ENCODE peak calls at places on chromosomes 6 and 20, in nine cellular contexts. X, F, R, O, K, U, N, A and D are unnamed samples.

GRCh38 chr20:9051508-9051907 is 17.4 kb upstream of the PLCB4 start:
- DNase-seq in X (no peak), R (no peak), K (peak; percentile 93), U (no peak), O (no peak), F (peak; percentile 86), A (peak; percentile 5), N (no peak), D (no peak)

GRCh38 chr20:3812975-3813599 is 7.3 kb upstream of the AP5S1 start:
- DNase-seq in N (no peak), K (no peak), U (no peak), O (no peak), X (no peak), F (peak; percentile 59), A (no peak), R (no peak), D (no peak)

GRCh38 chr6:34104628-34105027 is 41.3 kb downstream of the GRM4 start:
- DNase-seq in N (no peak), X (no peak), F (no peak), O (no peak), U (no peak), K (no peak), R (no peak), A (no peak), D (no peak)

GRCh38 chr6:111842891-111843290 is 30.4 kb downstream of the FYN start:
- DNase-seq in K (no peak), R (no peak), O (no peak), N (no peak), U (no peak), X (no peak), F (no peak), A (no peak), D (no peak)

GRCh38 chr6:36104836-36105235 is 25.5 kb upstream of the MAPK13 start:
- DNase-seq in A (no peak), F (no peak), R (no peak), N (no peak), U (no peak), O (no peak), X (no peak), K (no peak), D (no peak)

GRCh38 chr20:44181611-44182010 is 5.4 kb downstream of the JPH2 start:
- DNase-seq in N (peak; percentile 43), F (no peak), U (no peak), O (no peak), K (no peak), A (no peak), X (peak; percentile 41), R (no peak), D (no peak)

GRCh38 chr6:90222724-90223198 is 73.9 kb downstream of the BACH2 start:
- DNase-seq in R (no peak), O (no peak), A (peak; percentile 67), N (no peak), K (no peak), X (no peak), U (no peak), F (peak; percentile 69), D (no peak)

GRCh38 chr6:39327516-39327915 is 5.0 kb upstream of the KCNK16 start:
- DNase-seq in O (no peak), K (no peak), X (no peak), U (no peak), A (no peak), N (no peak), R (no peak), F (no peak), D (no peak)

GRCh38 chr6:84411060-84411629 is 183.7 kb upstream of the CEP162 start:
- DNase-seq in R (no peak), X (no peak), F (peak; percentile 4), U (no peak), A (no peak), O (no peak), N (no peak), K (no peak), D (no peak)

GRCh38 chr6:55892749-55893357 is 17.5 kb upstream of the BMP5 start:
- DNase-seq in N (no peak), A (no peak), F (no peak), U (no peak), O (no peak), X (no peak), R (no peak), K (no peak), D (no peak)

GRCh38 chr6:41074692-41075436 is 2.1 kb downstream of the NFYA start:
- DNase-seq in U (no peak), F (no peak), R (no peak), K (no peak), X (no peak), A (no peak), O (no peak), N (no peak), D (no peak)

GRCh38 chr6:41073203-41073967 is 611 bp downstream of the NFYA start:
- DNase-seq in O (peak; percentile 77), U (peak; percentile 93), X (peak; percentile 94), A (no peak), K (peak; percentile 88), N (peak; percentile 86), F (peak; percentile 71), R (peak; percentile 91), D (peak; percentile 97)

GRCh38 chr6:41071923-41072835 is at the start of gene OARD1:
- DNase-seq in N (peak; percentile 99), U (peak; percentile 99), O (peak; percentile 98), K (no peak), A (peak; percentile 97), F (peak; percentile 98), X (peak; percentile 100), R (peak; percentile 98), D (peak; percentile 100)

GRCh38 chr6:41072836-41073202 is at the start of gene NFYA:
- DNase-seq in U (peak; percentile 100), N (no peak), O (peak; percentile 99), A (no peak), X (peak; percentile 100), R (peak; percentile 99), K (peak; percentile 100), F (no peak), D (no peak)

GRCh38 chr6:41073968-41074691 is 1.4 kb downstream of the NFYA start:
- DNase-seq in F (no peak), X (no peak), K (peak; percentile 37), N (no peak), R (no peak), U (no peak), O (no peak), A (no peak), D (no peak)
- H3K4me1 ChIP-seq in F (peaks cover 22% of the 10 kb centered on the region), X (peaks cover 3% of the 10 kb centered on the region), K (peaks cover 21% of the 10 kb centered on the region), N (peaks cover 52% of the 10 kb centered on the region), R (peaks cover 37% of the 10 kb centered on the region), U (peaks cover 62% of the 10 kb centered on the region), O (peaks cover 19% of the 10 kb centered on the region), A (peaks cover 11% of the 10 kb centered on the region), D (peaks cover 32% of the 10 kb centered on the region)

DNA sequence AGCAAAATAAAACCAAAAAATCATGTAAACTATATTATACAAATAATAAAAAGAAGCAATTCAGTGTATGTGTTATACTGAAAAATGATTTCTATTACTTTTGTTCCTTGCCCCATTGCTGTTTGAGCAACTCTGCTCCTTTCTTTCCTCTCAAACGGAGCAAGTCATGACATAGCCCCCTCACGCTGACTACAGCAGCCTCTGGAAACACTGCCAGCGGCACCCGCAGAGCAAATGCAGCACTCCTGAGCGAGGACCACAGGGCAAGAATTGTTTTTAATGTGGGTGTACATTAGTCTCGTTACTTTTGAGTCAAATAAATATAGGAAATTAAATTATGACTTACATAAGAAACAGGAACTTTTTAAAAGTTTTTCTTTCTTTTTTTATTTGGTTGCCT is 350.1 kb upstream of the HSF2 start:
- DNase-seq in U (no peak), O (no peak), K (no peak), F (no peak), N (peak; percentile 21), X (peak; percentile 49), A (no peak), R (no peak), D (no peak)
- H3K4me3 ChIP-seq in U (no peak overlapping the region), O (peak overlapping the region; percentile 28), K (no peak overlapping the region), F (no peak overlapping the region), N (peak overlapping the region; percentile 39), X (no peak overlapping the region), A (no peak overlapping the region), R (no peak overlapping the region), D (no peak overlapping the region)

GRCh38 chr6:13282393-13283069 is 45.8 kb downstream of the TBC1D7 start:
- DNase-seq in N (no peak), R (no peak), F (no peak), U (no peak), X (no peak), A (no peak), O (no peak), K (no peak), D (no peak)
- H3K4me1 ChIP-seq in N (peaks cover 5% of the 10 kb centered on the region), R (no peaks in the 10 kb centered on the region), F (no peaks in the 10 kb centered on the region), U (no peaks in the 10 kb centered on the region), X (peaks cover 2% of the 10 kb centered on the region), A (no peaks in the 10 kb centered on the region), O (peaks cover 4% of the 10 kb centered on the region), K (no peaks in the 10 kb centered on the region), D (peaks cover 40% of the 10 kb centered on the region)

DNA sequence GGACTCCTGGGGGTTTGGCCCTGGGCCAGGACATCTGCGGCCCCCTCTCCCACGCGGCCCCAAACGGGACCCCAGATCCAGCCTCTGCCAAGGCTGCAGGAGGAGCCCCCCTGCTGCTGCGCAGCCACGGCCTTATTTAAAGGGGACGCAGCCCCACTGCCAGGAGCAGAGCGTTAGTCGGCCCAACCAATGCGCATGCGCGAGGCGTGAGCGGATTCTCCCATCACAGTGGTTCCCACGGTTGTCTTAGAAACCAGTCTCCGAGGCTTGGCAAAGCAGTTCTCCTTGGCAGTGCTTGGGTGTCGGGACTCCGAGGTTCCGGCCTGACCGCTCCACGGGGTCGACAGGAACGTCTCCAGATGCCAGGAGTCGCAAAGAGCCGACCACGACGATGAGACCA is 288.3 kb upstream of the ZNF337 start:
- DNase-seq in F (no peak), N (peak; percentile 58), A (no peak), U (no peak), K (peak; percentile 37), O (no peak), R (no peak), X (peak; percentile 89), D (peak; percentile 75)
- H3K4me3 ChIP-seq in F (no peak overlapping the region), N (peak overlapping the region; percentile 60), A (no peak overlapping the region), U (peak overlapping the region; percentile 23), K (no peak overlapping the region), O (no peak overlapping the region), R (no peak overlapping the region), X (peak overlapping the region; percentile 27), D (no peak overlapping the region)

GRCh38 chr6:32133786-32134185 is 3.7 kb upstream of the FKBPL start:
- DNase-seq in O (no peak), U (no peak), K (no peak), N (no peak), X (no peak), F (no peak), R (no peak), A (no peak), D (no peak)
- H3K4me1 ChIP-seq in O (peaks cover 9% of the 10 kb centered on the region), U (peaks cover 18% of the 10 kb centered on the region), K (peaks cover 9% of the 10 kb centered on the region), N (peaks cover 18% of the 10 kb centered on the region), X (peaks cover 8% of the 10 kb centered on the region), F (peaks cover 7% of the 10 kb centered on the region), R (peaks cover 7% of the 10 kb centered on the region), A (peaks cover 9% of the 10 kb centered on the region), D (peaks cover 10% of the 10 kb centered on the region)

DNA sequence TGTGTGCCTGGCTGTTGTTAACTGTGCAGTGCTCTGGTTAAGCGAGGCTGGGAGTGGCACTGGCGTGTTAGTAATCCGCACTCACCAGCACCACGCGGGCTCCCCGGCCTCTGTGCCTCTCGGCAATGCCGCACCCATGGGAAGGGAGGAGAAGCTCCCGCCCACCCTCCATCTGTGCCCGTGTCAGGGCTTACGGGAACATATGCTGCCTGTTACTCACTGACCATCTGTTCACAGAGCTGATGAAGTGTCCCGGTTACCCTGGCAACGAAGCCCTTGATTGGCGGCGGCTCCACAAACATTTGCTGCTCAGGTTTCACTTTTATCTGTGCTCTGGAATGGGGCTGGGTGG is 114.7 kb downstream of the PSMB1 start:
- DNase-seq in R (peak; percentile 87), X (peak; percentile 86), K (peak; percentile 86), N (peak; percentile 77), U (peak; percentile 71), O (peak; percentile 79), F (peak; percentile 72), A (peak; percentile 97), D (peak; percentile 69)
- H3K4me3 ChIP-seq in R (no peak overlapping the region), X (no peak overlapping the region), K (no peak overlapping the region), N (peak overlapping the region; percentile 56), U (peak overlapping the region; percentile 32), O (peak overlapping the region; percentile 19), F (peak overlapping the region; percentile 32), A (no peak overlapping the region), D (no peak overlapping the region)